ENCODE peak calls at places on chromosomes 2 and 18, in eight cellular contexts. O is cardiac fibroblast, I is psoas muscle, Y is neural crest cell, E is IMR-90, J is astrocyte of the spinal cord, M is upper lobe of right lung, R is adrenal gland. K is an unnamed sample.
A peak's percentile ranks its signal among the peaks of the same experiment; 100 is the strongest.

GRCh38 chr2:201909961-201910361 is 103.6 kb downstream of the CDK15 start:
- DNase-seq in O (peak; percentile 60), I (no peak), Y (no peak), E (peak; percentile 80), J (peak; percentile 67), M (no peak), R (peak; percentile 16), K (no peak)

GRCh38 chr2:234952270-234953115 is 676 bp downstream of the SH3BP4 start:
- DNase-seq in O (no peak), I (no peak), Y (peak; percentile 40), E (no peak), J (no peak), M (peak; percentile 69), R (peak; percentile 48), K (no peak)

GRCh38 chr2:224442092-224442999 is 40.4 kb upstream of the FAM124B start:
- DNase-seq in O (peak; percentile 28), I (peak; percentile 61), Y (no peak), E (no peak), J (peak; percentile 22), M (peak; percentile 64), R (no peak), K (no peak)

GRCh38 chr2:236164201-236164982 is 3.8 kb downstream of the GBX2 start:
- DNase-seq in O (no peak), I (no peak), Y (no peak), E (no peak), J (no peak), M (peak; percentile 62), R (no peak), K (no peak)

GRCh38 chr2:12493031-12493513 is 223.7 kb upstream of the TRIB2 start:
- DNase-seq in O (peak; percentile 92), I (no peak), Y (no peak), E (peak; percentile 93), J (peak; percentile 93), M (no peak), R (peak; percentile 66), K (no peak)

GRCh38 chr2:68057658-68058396 is 5.0 kb downstream of the C1D start:
- DNase-seq in O (no peak), I (no peak), Y (no peak), E (no peak), J (no peak), M (no peak), R (no peak), K (no peak)

GRCh38 chr2:240107386-240107785 is 28.7 kb downstream of the COPS9 start:
- DNase-seq in O (no peak), I (no peak), Y (no peak), E (no peak), J (no peak), M (no peak), R (no peak), K (no peak)

GRCh38 chr2:145984541-145984940 is 1464.6 kb upstream of the ZEB2 start:
- DNase-seq in O (peak; percentile 85), I (no peak), Y (no peak), E (peak; percentile 75), J (peak; percentile 53), M (no peak), R (no peak), K (no peak)

GRCh38 chr18:49764032-49764431 is 49.3 kb downstream of the ACAA2 start:
- DNase-seq in O (peak; percentile 48), I (no peak), Y (no peak), E (peak; percentile 58), J (peak; percentile 38), M (peak; percentile 43), R (no peak), K (no peak)

GRCh38 chr2:241835605-241836004 is 23.1 kb downstream of the PDCD1 start:
- DNase-seq in O (no peak), I (no peak), Y (no peak), E (no peak), J (no peak), M (no peak), R (no peak), K (no peak)

GRCh38 chr2:241834853-241835210 is 23.9 kb downstream of the PDCD1 start:
- DNase-seq in O (no peak), I (no peak), Y (no peak), E (no peak), J (no peak), M (no peak), R (no peak), K (no peak)

GRCh38 chr2:241836257-241836656 is 22.4 kb downstream of the PDCD1 start:
- DNase-seq in O (no peak), I (no peak), Y (no peak), E (no peak), J (no peak), M (no peak), R (no peak), K (no peak)

GRCh38 chr2:241833938-241834852 is 24.5 kb downstream of the PDCD1 start:
- DNase-seq in O (no peak), I (no peak), Y (no peak), E (no peak), J (no peak), M (no peak), R (peak; percentile 8), K (no peak)

GRCh38 chr2:241837197-241837596 is 21.5 kb downstream of the PDCD1 start:
- DNase-seq in O (no peak), I (no peak), Y (no peak), E (no peak), J (no peak), M (no peak), R (no peak), K (no peak)
- TF ChIP-seq CTCF in O (no peak), I (no peak), Y (no peak), E (no peak), J (no peak), M (no peak), R (no peak), K (no peak)

DNA sequence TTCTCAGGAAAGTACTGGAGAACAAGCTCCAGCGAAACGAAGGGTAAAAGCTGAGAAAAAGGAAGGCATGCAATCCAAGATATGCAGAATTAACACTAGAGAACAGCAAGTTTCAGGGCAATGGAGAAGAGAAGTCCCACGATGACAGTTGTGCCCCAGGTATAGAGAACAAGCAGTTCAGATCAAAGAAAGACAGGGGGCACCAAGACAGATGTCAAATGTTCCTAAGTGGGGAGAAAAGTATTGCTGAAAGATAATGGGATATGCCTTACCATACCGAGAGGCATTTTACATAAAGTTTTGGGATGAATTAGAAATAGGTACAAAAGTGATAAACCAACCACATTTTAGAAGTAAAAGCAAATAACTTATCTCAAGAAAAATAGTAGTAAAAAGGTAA is 79.1 kb upstream of the UBE2E3 start:
- DNase-seq in O (no peak), I (no peak), Y (no peak), E (no peak), J (no peak), M (no peak), R (no peak), K (no peak)
- TF ChIP-seq CTCF in O (no peak), I (no peak), Y (no peak), E (no peak), J (no peak), M (no peak), R (no peak), K (no peak)

DNA sequence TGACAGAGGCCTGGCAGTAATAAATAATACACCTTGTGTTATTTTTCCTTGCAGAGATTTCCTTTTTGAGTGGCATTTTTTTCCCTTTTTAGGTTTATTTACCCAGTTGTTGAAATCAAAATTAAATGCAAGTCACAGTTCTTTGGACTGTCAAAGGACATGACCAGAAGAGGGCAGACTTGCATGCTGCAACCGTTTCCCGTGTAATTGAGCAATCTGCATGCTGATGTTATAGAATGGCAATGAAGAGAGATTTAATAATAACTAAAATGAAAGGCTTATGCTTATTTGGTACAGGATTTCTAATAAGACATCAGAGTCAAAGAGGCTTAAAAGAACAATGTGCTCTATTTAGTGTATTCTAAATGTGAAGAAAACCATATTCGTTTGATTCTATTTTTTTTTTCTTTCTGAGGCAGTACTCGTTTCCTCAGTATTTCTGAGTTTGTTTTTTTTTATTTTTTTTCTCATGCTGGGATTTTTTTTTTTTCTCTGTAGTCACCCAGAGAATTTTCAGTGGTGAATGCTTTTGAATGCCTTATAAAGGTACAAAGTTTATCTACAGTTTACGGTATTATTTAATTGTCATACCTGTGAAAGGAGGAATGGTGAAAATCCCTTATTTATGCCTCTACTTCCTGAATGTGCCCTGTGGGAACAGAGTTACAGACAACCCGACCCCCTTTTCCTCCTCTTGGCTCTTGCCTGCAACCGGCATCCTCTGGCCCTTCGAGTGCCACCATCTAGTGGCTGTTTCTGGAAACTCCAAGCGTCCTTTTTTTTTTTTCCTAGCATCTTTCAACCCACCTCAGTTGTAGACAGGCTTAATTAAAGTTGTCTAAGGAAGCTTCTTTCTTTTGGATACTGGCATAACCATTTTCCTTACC is 368.5 kb downstream of the LRRTM1 start:
- DNase-seq in O (peak; percentile 78), I (no peak), Y (peak; percentile 47), E (peak; percentile 84), J (peak; percentile 46), M (no peak), R (peak; percentile 32), K (no peak)
- TF ChIP-seq CTCF in O (peak; percentile 73), I (peak; percentile 48), Y (peak; percentile 75), E (peak; percentile 94), J (peak; percentile 77), M (peak; percentile 63), R (peak; percentile 57), K (peak; percentile 76)

GRCh38 chr2:88959480-88960204 is 268.2 kb downstream of the RPIA start:
- DNase-seq in O (peak; percentile 5), I (no peak), Y (no peak), E (peak; percentile 12), J (no peak), M (no peak), R (no peak), K (no peak)
- TF ChIP-seq CTCF in O (no peak), I (no peak), Y (no peak), E (no peak), J (no peak), M (peak; percentile 10), R (no peak), K (no peak)

K was measured in D721Med.